ENCODE peak calls at places on chromosome 3, in six cellular contexts. O, V, E, F, H and S are unnamed samples.

GRCh38 chr3:60017631-60018030 is 967.8 kb upstream of the CFAP20DC start:
- DNase-seq in E (no peak), H (no peak), F (no peak), O (peak; percentile 48), V (no peak), S (no peak)

GRCh38 chr3:113086506-113087461 is 96.0 kb downstream of the GTPBP8 start:
- DNase-seq in O (no peak), E (no peak), H (no peak), V (peak; percentile 92), F (no peak), S (no peak)

GRCh38 chr3:30084971-30085403 is 521.4 kb upstream of the TGFBR2 start:
- DNase-seq in E (no peak), V (peak; percentile 9), O (no peak), F (no peak), H (no peak), S (no peak)

GRCh38 chr3:189967254-189967865 is 153.3 kb downstream of the P3H2 start:
- DNase-seq in V (peak; percentile 68), H (no peak), E (peak; percentile 59), F (no peak), O (no peak), S (no peak)

GRCh38 chr3:123150449-123150954 is 51.2 kb upstream of the SEC22A start:
- DNase-seq in V (no peak), E (no peak), H (no peak), O (no peak), F (no peak), S (no peak)

GRCh38 chr3:98525494-98525893 is 2.8 kb upstream of the CLDND1 start:
- DNase-seq in F (no peak), V (no peak), H (no peak), O (no peak), E (no peak), S (no peak)

GRCh38 chr3:177174607-177175006 is 22.7 kb downstream of the TBL1XR1 start:
- DNase-seq in E (no peak), F (no peak), H (no peak), V (no peak), O (no peak), S (no peak)

GRCh38 chr3:58260261-58260731 is 22.7 kb downstream of the ABHD6 start:
- DNase-seq in H (no peak), E (peak; percentile 79), F (no peak), V (peak; percentile 22), O (no peak), S (no peak)

GRCh38 chr3:101070260-101071121 is 77.3 kb upstream of the ABI3BP start:
- DNase-seq in H (no peak), E (no peak), O (peak; percentile 41), F (peak; percentile 83), V (peak; percentile 71), S (peak; percentile 49)

GRCh38 chr3:195895900-195896360 is 12.4 kb downstream of the TNK2 start:
- DNase-seq in F (peak; percentile 92), V (peak; percentile 71), E (peak; percentile 76), H (no peak), O (peak; percentile 69), S (no peak)

GRCh38 chr3:126432361-126432760 is 37.7 kb downstream of the CFAP100 start:
- DNase-seq in O (no peak), E (no peak), H (no peak), F (no peak), V (no peak), S (no peak)

GRCh38 chr3:61650276-61650675 is 88.9 kb downstream of the PTPRG start:
- DNase-seq in F (no peak), H (no peak), V (no peak), E (no peak), O (no peak), S (no peak)

GRCh38 chr3:99872633-99873254 is 55.1 kb downstream of the CMSS1 start:
- DNase-seq in H (no peak), E (no peak), O (no peak), F (no peak), V (no peak), S (no peak)

GRCh38 chr3:69806735-69807438 is 67.6 kb downstream of the MITF start:
- DNase-seq in F (no peak), V (no peak), E (peak; percentile 36), O (no peak), H (no peak), S (no peak)

GRCh38 chr3:89467886-89468479 is 360.6 kb downstream of the EPHA3 start:
- DNase-seq in V (peak; percentile 63), F (no peak), E (no peak), O (no peak), H (no peak), S (no peak)

GRCh38 chr3:81395739-81396138 is 365.7 kb downstream of the GBE1 start:
- DNase-seq in E (no peak), O (no peak), F (peak; percentile 16), H (no peak), V (peak; percentile 56), S (no peak)

GRCh38 chr3:123096701-123097100 is 29.9 kb downstream of the PDIA5 start:
- DNase-seq in E (no peak), O (no peak), V (no peak), F (no peak), H (no peak), S (no peak)

DNA sequence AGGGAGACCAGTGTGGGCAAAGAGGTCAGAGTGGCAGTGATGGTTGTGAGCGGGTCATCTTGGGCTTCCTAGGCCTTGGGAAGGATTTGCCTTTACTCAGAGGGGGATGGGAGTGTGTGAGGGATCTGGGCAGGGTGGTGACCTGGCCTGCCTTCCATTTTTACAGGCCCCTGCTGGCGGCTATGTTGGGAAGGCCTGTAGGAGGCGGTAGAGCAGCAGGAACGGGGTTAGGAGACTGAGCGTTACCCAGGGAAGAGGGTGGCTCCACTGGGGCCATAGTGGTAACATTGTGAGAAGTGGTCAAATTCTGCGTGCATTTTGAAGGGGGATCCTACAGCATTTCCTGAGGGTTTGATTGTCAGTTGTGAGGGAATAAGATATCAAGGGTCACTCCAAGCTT is 307.3 kb upstream of the CTDSPL start:
- DNase-seq in V (peak; percentile 41), H (no peak), O (no peak), F (no peak), E (no peak), S (no peak)
- TF ChIP-seq CTCF in V (peak; percentile 51), H (no peak), O (no peak), F (no peak), E (peak; percentile 16), S (no peak)

GRCh38 chr3:51712020-51712385 is 5.1 kb downstream of the GRM2 start:
- DNase-seq in V (no peak), E (no peak), H (peak; percentile 7), O (no peak), F (no peak), S (peak; percentile 16)

GRCh38 chr3:51712511-51712931 is 5.7 kb downstream of the GRM2 start:
- DNase-seq in E (no peak), F (no peak), O (peak; percentile 8), V (no peak), H (peak; percentile 4), S (no peak)

GRCh38 chr3:51709675-51710074 is 2.8 kb downstream of the GRM2 start:
- DNase-seq in V (no peak), F (no peak), O (no peak), E (no peak), H (peak; percentile 9), S (no peak)

GRCh38 chr3:51711352-51712019 is 4.6 kb downstream of the GRM2 start:
- DNase-seq in O (no peak), F (no peak), E (no peak), V (no peak), H (peak; percentile 11), S (no peak)

DNA sequence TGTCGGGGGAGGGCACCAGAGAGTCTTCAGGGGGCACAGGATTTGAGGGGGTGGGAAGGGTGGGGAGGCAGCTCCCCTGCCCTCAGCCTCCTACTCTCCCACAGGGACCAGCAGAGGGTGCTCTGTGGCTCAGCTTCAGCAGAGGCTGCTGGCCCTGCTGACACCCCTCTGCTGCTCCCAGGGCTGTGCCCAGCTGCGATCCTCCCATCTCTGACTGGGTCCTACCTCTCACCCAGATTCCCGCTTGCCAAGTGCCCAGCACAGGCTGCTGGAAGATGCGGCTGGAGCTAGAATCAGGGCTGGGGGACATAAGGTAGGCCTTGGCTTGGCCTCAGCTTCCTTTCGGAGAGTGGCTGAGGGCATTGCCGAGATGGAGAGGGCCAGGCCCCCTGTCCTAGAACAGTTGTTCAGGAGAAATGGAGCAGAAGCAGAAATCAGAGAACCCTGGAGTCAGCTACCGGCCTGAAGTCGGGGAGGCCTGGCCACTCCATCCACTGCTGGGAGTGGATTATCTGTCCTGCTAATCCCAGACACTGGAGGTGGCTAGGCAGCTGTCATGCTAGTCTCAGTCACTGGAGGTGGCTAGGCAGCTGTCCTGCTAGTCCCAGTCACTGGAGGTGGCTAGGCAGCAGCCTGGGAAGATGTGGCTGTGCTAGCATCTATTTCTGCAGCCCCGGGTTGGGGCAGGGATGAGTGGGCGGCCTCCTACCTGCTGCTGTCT is 3.9 kb downstream of the GRM2 start:
- DNase-seq in O (no peak), F (no peak), E (no peak), H (peak; percentile 85), V (peak; percentile 51), S (no peak)
- TF ChIP-seq CTCF in O (no peak), F (no peak), E (peak; percentile 31), H (peak; percentile 25), V (peak; percentile 47), S (no peak)

GRCh38 chr3:115169808-115170207 is 22.7 kb upstream of the ZBTB20 start:
- DNase-seq in O (no peak), E (no peak), F (no peak), H (no peak), V (no peak), S (no peak)
- TF ChIP-seq CTCF in O (peak; percentile 59), E (peak; percentile 57), F (peak; percentile 9), H (peak; percentile 33), V (no peak), S (peak; percentile 33)

GRCh38 chr3:183500981-183501704 is 54.4 kb downstream of the KLHL6 start:
- DNase-seq in O (no peak), F (no peak), H (no peak), V (no peak), E (no peak), S (no peak)

GRCh38 chr3:183504597-183504996 is 50.9 kb downstream of the KLHL6 start:
- DNase-seq in H (no peak), V (no peak), O (no peak), F (no peak), E (no peak), S (no peak)

GRCh38 chr3:183503738-183504137 is 51.8 kb downstream of the KLHL6 start:
- DNase-seq in H (no peak), F (no peak), E (no peak), V (peak; percentile 40), O (no peak), S (no peak)

GRCh38 chr3:183502237-183502636 is 53.3 kb downstream of the KLHL6 start:
- DNase-seq in H (no peak), F (no peak), V (no peak), O (no peak), E (no peak), S (no peak)

GRCh38 chr3:183502782-183503181 is 52.7 kb downstream of the KLHL6 start:
- DNase-seq in H (no peak), O (no peak), E (no peak), F (no peak), V (no peak), S (no peak)
- TF ChIP-seq CTCF in H (peak; percentile 54), O (no peak), E (no peak), F (peak; percentile 13), V (peak; percentile 18), S (no peak)

GRCh38 chr3:50675179-50676030 is 678 bp downstream of the DOCK3 start:
- DNase-seq in E (no peak), O (peak; percentile 58), H (no peak), V (peak; percentile 85), F (peak; percentile 85), S (peak; percentile 67)
- TF ChIP-seq CTCF in E (peak; percentile 66), O (peak; percentile 50), H (peak; percentile 27), V (peak; percentile 75), F (no peak), S (peak; percentile 57)